ENCODE peak calls at places on chromosome 3, in eight cellular contexts. D is kidney glomerular epithelial cell, E is germinal center, C is left ventricle myocardium inferior, B is stomach, R is NCI-H1436, N is COR-L47, H is HTR-8/SVneo. X is an unnamed sample.

GRCh38 chr3:135970500-135971116 is 5.1 kb downstream of the PPP2R3A start:
- DNase-seq in E (no peak), R (no peak), C (no peak), D (no peak), H (no peak), B (no peak), N (no peak), X (no peak)

GRCh38 chr3:194691481-194692281 is 6.0 kb downstream of the FAM43A start:
- DNase-seq in E (peak; percentile 86), R (no peak), B (peak; percentile 14), C (no peak), D (peak; percentile 51), N (no peak), H (no peak), X (no peak)

GRCh38 chr3:128070898-128071591 is 18.8 kb downstream of the SEC61A1 start:
- DNase-seq in N (no peak), D (no peak), H (no peak), R (no peak), C (no peak), B (no peak), E (no peak), X (no peak)

GRCh38 chr3:137946341-137946973 is 63.5 kb upstream of the CLDN18 start:
- DNase-seq in N (peak; percentile 85), D (peak; percentile 69), B (peak; percentile 65), C (peak; percentile 24), H (peak; percentile 47), R (peak; percentile 76), E (peak; percentile 63), X (peak; percentile 36)

GRCh38 chr3:43872301-43872700 is 181.6 kb downstream of the ABHD5 start:
- DNase-seq in D (peak; percentile 71), N (no peak), C (no peak), B (no peak), R (no peak), H (peak; percentile 71), E (no peak), X (peak; percentile 38)

GRCh38 chr3:33962383-33962782 is 164.0 kb downstream of the PDCD6IP start:
- DNase-seq in R (no peak), H (no peak), C (no peak), D (no peak), B (no peak), N (no peak), E (no peak), X (no peak)

GRCh38 chr3:18349197-18349798 is 75.8 kb downstream of the SATB1 start:
- DNase-seq in B (no peak), D (no peak), R (no peak), E (no peak), H (no peak), C (no peak), N (no peak), X (no peak)

GRCh38 chr3:172709776-172710708 is 825 bp downstream of the NCEH1 start:
- DNase-seq in D (no peak), N (peak; percentile 13), H (peak; percentile 28), E (peak; percentile 17), R (no peak), B (peak; percentile 41), C (peak; percentile 42), X (no peak)

GRCh38 chr3:101070260-101071121 is 77.3 kb upstream of the ABI3BP start:
- DNase-seq in E (peak; percentile 39), R (peak; percentile 48), D (no peak), C (peak; percentile 44), H (peak; percentile 22), N (peak; percentile 53), B (peak; percentile 83), X (no peak)

GRCh38 chr3:187773233-187773962 is 28.1 kb upstream of the BCL6 start:
- DNase-seq in D (no peak), C (no peak), H (no peak), E (peak; percentile 55), N (no peak), R (no peak), B (no peak), X (no peak)

GRCh38 chr3:53164911-53165310 is 3.9 kb downstream of the PRKCD start:
- DNase-seq in E (no peak), N (no peak), C (no peak), D (no peak), H (no peak), R (no peak), B (no peak), X (no peak)

GRCh38 chr3:184260571-184261269 is 633 bp downstream of the CAMK2N2 start:
- DNase-seq in N (peak; percentile 33), E (no peak), R (no peak), D (no peak), H (no peak), B (no peak), C (no peak), X (no peak)

GRCh38 chr3:123084738-123085237 is 18.0 kb downstream of the PDIA5 start:
- DNase-seq in R (no peak), C (no peak), H (no peak), N (no peak), D (peak; percentile 66), E (no peak), B (no peak), X (no peak)

GRCh38 chr3:169666501-169667379 is 3.2 kb upstream of the MECOM start:
- DNase-seq in R (no peak), C (no peak), N (no peak), B (peak; percentile 58), E (no peak), D (no peak), H (no peak), X (no peak)

GRCh38 chr3:149494759-149495580 is 20.5 kb downstream of the TM4SF4 start:
- DNase-seq in H (peak; percentile 51), E (no peak), D (peak; percentile 40), R (no peak), N (no peak), C (no peak), B (no peak), X (no peak)

GRCh38 chr3:69116162-69116561 is 6.2 kb downstream of the LMOD3 start:
- DNase-seq in H (no peak), N (no peak), D (no peak), R (no peak), B (no peak), E (no peak), C (no peak), X (no peak)

GRCh38 chr3:48297111-48297810 is 36.2 kb downstream of the SPINK8 start:
- DNase-seq in E (no peak), C (no peak), D (no peak), B (no peak), N (no peak), H (no peak), R (no peak), X (no peak)

GRCh38 chr3:160134964-160135363 is 90.3 kb upstream of the C3orf80 start:
- DNase-seq in H (peak; percentile 19), D (no peak), C (no peak), N (no peak), E (no peak), B (no peak), R (no peak), X (no peak)

GRCh38 chr3:20658491-20658890 is 472.5 kb upstream of the SGO1 start:
- DNase-seq in B (no peak), C (no peak), E (no peak), H (no peak), D (no peak), R (no peak), N (no peak), X (no peak)

GRCh38 chr3:127419641-127420354 is 132.0 kb upstream of the PRR20G start:
- DNase-seq in C (no peak), H (no peak), R (no peak), N (no peak), E (no peak), B (no peak), D (no peak), X (no peak)

GRCh38 chr3:53821631-53822068 is 24.6 kb downstream of the CHDH start:
- DNase-seq in H (no peak), E (no peak), R (no peak), B (peak; percentile 29), C (no peak), D (no peak), N (no peak), X (no peak)

GRCh38 chr3:48949376-48949717 is 30.7 kb downstream of the ARIH2 start:
- DNase-seq in H (no peak), E (no peak), N (no peak), D (no peak), R (no peak), B (no peak), C (no peak), X (no peak)

X was measured in HFF-Myc.